ENCODE peak calls at places on chromosomes 13 and 19, in nine cellular contexts. P is OCI-LY7, X is foreskin fibroblast, B is GM23338, I is mammary epithelial cell, C is AG04450, F is cardiac fibroblast, L is left ventricle myocardium inferior, Q is brain microvascular endothelial cell. T is an unnamed sample.
A peak's percentile ranks its signal among the peaks of the same experiment; 100 is the strongest.

GRCh38 chr19:49133621-49134454 is 14.5 kb downstream of the PPFIA3 start:
- DNase-seq in C (no peak), I (no peak), F (peak; percentile 55), B (peak; percentile 91), X (peak; percentile 67), L (peak; percentile 71), P (peak; percentile 48), Q (peak; percentile 33), T (no peak)

GRCh38 chr13:30818323-30818960 is 83.1 kb downstream of the ALOX5AP start:
- DNase-seq in Q (peak; percentile 82), P (no peak), C (no peak), L (no peak), I (peak; percentile 71), F (peak; percentile 89), X (peak; percentile 46), B (no peak), T (peak; percentile 93)

GRCh38 chr19:45423589-45424190 is at the start of gene ERCC1:
- DNase-seq in B (peak; percentile 100), Q (peak; percentile 97), I (peak; percentile 99), P (peak; percentile 96), C (peak; percentile 81), F (peak; percentile 97), L (peak; percentile 96), X (peak; percentile 99), T (peak; percentile 67)

GRCh38 chr19:3233831-3234230 is 9.4 kb downstream of the CELF5 start:
- DNase-seq in F (no peak), I (no peak), C (no peak), Q (no peak), P (no peak), X (no peak), B (peak; percentile 56), L (no peak), T (no peak)

GRCh38 chr13:48156466-48156865 is 61.6 kb upstream of the MED4 start:
- DNase-seq in F (no peak), P (peak; percentile 27), I (peak; percentile 47), L (no peak), Q (no peak), C (no peak), B (peak; percentile 29), X (no peak), T (no peak)

GRCh38 chr19:46860846-46861690 is at the start of gene ARHGAP35:
- DNase-seq in P (peak; percentile 27), Q (no peak), L (no peak), I (no peak), F (peak; percentile 86), B (peak; percentile 75), X (peak; percentile 95), C (no peak), T (no peak)

GRCh38 chr13:36718146-36718545 is 44.3 kb downstream of the SERTM1 start:
- DNase-seq in Q (no peak), B (no peak), C (no peak), P (no peak), I (peak; percentile 32), F (peak; percentile 69), L (no peak), X (peak; percentile 25), T (no peak)

GRCh38 chr13:60398949-60399589 is 2.0 kb downstream of the TDRD3 start:
- DNase-seq in Q (no peak), X (peak; percentile 9), L (no peak), F (no peak), P (no peak), I (no peak), B (no peak), C (no peak), T (no peak)

GRCh38 chr19:40279761-40280607 is 5.2 kb downstream of the AKT2 start:
- DNase-seq in P (peak; percentile 37), C (no peak), X (peak; percentile 42), I (no peak), Q (no peak), F (no peak), B (no peak), L (no peak), T (no peak)

GRCh38 chr19:5339950-5340636 is 519 bp downstream of the PTPRS start:
- DNase-seq in B (peak; percentile 61), Q (no peak), I (no peak), L (no peak), X (peak; percentile 28), C (no peak), P (peak; percentile 51), F (no peak), T (no peak)

GRCh38 chr19:11963566-11964355 is 1.1 kb upstream of the ZNF763 start:
- DNase-seq in Q (peak; percentile 44), L (peak; percentile 88), X (peak; percentile 84), P (peak; percentile 85), F (peak; percentile 79), C (no peak), B (peak; percentile 93), I (peak; percentile 21), T (no peak)

GRCh38 chr19:21256722-21257121 is 72.5 kb downstream of the ZNF708 start:
- DNase-seq in I (peak; percentile 43), F (peak; percentile 34), Q (peak; percentile 4), P (peak; percentile 43), L (no peak), X (no peak), C (no peak), B (peak; percentile 91), T (no peak)
- TF ChIP-seq CTCF in I (peak; percentile 72), F (no peak), Q (peak; percentile 25), P (peak; percentile 56), L (peak; percentile 38), X (peak; percentile 4), C (peak; percentile 7), B (peak; percentile 82), T (peak; percentile 24)

GRCh38 chr19:50376166-50377050 is at the start of gene NR1H2:
- DNase-seq in C (peak; percentile 96), F (peak; percentile 99), I (peak; percentile 92), X (peak; percentile 99), L (peak; percentile 94), B (peak; percentile 99), P (peak; percentile 99), Q (peak; percentile 92), T (peak; percentile 95)

GRCh38 chr19:50378169-50378862 is 2.1 kb downstream of the NR1H2 start:
- DNase-seq in F (no peak), Q (no peak), P (no peak), I (no peak), L (no peak), C (no peak), X (no peak), B (no peak), T (no peak)

GRCh38 chr19:50378863-50379236 is 2.6 kb downstream of the NR1H2 start:
- DNase-seq in F (no peak), P (no peak), B (no peak), C (no peak), Q (no peak), L (no peak), X (no peak), I (no peak), T (no peak)

GRCh38 chr19:50377517-50377916 is 1.3 kb downstream of the NR1H2 start:
- DNase-seq in B (no peak), C (no peak), F (no peak), I (no peak), P (no peak), L (no peak), Q (no peak), X (no peak), T (no peak)

GRCh38 chr19:50377051-50377441 is 789 bp downstream of the NR1H2 start:
- DNase-seq in I (no peak), C (no peak), B (peak; percentile 94), Q (no peak), P (peak; percentile 82), L (no peak), X (no peak), F (peak; percentile 16), T (no peak)
- H3K4me3 ChIP-seq in I (no peak overlapping the region), C (peak overlapping the region; percentile 48), B (peak overlapping the region; percentile 16), Q (peak overlapping the region; percentile 37), P (peak overlapping the region; percentile 83), L (peak overlapping the region; percentile 99), X (peak overlapping the region; percentile 41), F (peak overlapping the region; percentile 42), T (peak overlapping the region; percentile 79)

DNA sequence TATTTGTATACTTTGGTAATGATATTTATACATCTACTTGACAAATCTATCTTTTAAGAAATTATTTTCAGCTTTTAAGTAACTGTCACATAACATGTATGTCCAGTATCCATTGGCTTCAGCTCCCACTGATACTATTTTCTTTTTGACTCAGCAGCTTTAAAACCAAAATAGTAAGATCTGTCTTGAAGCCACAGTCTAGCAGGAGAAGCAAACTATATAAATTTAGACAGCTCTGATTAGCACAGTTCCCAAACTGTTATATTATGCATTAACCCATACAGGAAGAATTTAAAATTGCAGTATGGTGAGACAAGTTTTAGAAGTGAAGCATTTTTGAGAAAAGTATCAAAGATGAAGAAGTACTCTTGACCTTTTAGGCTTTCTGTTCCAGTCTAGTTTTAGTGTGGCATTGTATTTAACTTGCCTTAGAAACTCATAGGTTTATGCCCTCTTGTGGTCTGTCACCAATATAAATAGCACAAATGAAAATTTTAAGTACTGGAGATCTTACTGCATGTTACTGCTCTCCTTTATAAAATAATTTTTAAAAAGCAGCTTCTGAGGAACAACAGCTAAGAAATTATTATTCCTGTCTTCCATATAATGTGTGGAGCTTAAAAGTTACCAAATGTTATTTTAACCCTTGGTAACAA is 24.7 kb downstream of the URI1 start:
- DNase-seq in L (no peak), F (peak; percentile 42), C (no peak), I (no peak), B (peak; percentile 8), Q (no peak), X (peak; percentile 42), P (peak; percentile 34), T (no peak)
- TF ChIP-seq CTCF in L (no peak), F (peak; percentile 30), C (peak; percentile 52), I (peak; percentile 41), B (peak; percentile 30), Q (no peak), X (no peak), P (peak; percentile 81), T (peak; percentile 23)

GRCh38 chr13:50712469-50712868 is 131.0 kb downstream of the DLEU7 start:
- DNase-seq in L (no peak), F (no peak), I (no peak), C (no peak), Q (no peak), P (no peak), B (no peak), X (peak; percentile 47), T (no peak)

GRCh38 chr13:50713849-50714248 is 129.6 kb downstream of the DLEU7 start:
- DNase-seq in I (peak; percentile 81), P (peak; percentile 45), F (peak; percentile 89), X (peak; percentile 77), Q (peak; percentile 82), B (no peak), L (no peak), C (peak; percentile 34), T (peak; percentile 76)

GRCh38 chr13:50711449-50711848 is 132.0 kb downstream of the DLEU7 start:
- DNase-seq in I (no peak), B (no peak), X (no peak), Q (no peak), C (no peak), L (no peak), F (no peak), P (no peak), T (no peak)

GRCh38 chr13:50714886-50715285 is 128.6 kb downstream of the DLEU7 start:
- DNase-seq in L (no peak), F (no peak), B (no peak), I (no peak), Q (no peak), X (no peak), P (no peak), C (no peak), T (no peak)

DNA sequence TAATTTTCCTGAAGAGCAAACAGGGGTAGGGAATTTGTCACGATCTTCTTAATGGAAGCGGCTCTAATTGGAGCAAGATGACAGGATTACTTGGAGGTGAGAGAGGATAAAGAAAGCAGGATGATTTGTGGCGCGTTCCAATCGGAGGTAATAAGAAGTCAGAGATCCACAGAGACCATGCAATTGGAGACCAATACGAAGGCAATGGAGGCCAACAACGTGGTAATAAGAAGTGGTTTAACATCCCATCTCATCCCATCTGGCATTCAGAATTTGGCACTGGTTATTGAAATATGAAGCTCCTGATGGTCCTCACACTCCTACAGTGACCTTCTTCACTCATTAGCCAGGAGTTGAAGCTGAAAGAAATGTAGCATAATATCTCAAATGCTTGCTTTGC is 130.6 kb downstream of the DLEU7 start:
- DNase-seq in B (no peak), C (no peak), Q (no peak), I (no peak), X (peak; percentile 27), P (no peak), L (no peak), F (no peak), T (no peak)
- H3K4me3 ChIP-seq in B (no peak overlapping the region), C (no peak overlapping the region), Q (no peak overlapping the region), I (no peak overlapping the region), X (no peak overlapping the region), P (no peak overlapping the region), L (no peak overlapping the region), F (no peak overlapping the region), T (no peak overlapping the region)

T was measured in AG09309.